ENCODE peak calls at places on chromosomes 2 and 18, in five cellular contexts. D is HFF-Myc, B is psoas muscle, I is A673, Q is AG09309. R is an unnamed sample.

GRCh38 chr18:53004798-53005197 is 664.8 kb downstream of the DCC start:
- DNase-seq in D (no peak), B (no peak), I (peak), Q (no peak), R (no peak)

GRCh38 chr2:231169475-231169874 is 29.0 kb upstream of the ARMC9 start:
- DNase-seq in D (peak), B (no peak), I (peak), Q (no peak), R (no peak)

GRCh38 chr18:46301081-46301480 is 196.9 kb downstream of the HAUS1 start:
- DNase-seq in D (no peak), B (no peak), I (no peak), Q (no peak), R (no peak)

GRCh38 chr2:156021326-156022040 is 311.0 kb downstream of the NR4A2 start:
- DNase-seq in D (no peak), B (no peak), I (peak), Q (no peak), R (no peak)

GRCh38 chr2:218448934-218449333 is 30.0 kb downstream of the VIL1 start:
- DNase-seq in D (peak), B (no peak), I (no peak), Q (no peak), R (peak)

GRCh38 chr18:13378150-13378549 is 159.6 kb downstream of the LDLRAD4 start:
- DNase-seq in D (no peak), B (no peak), I (no peak), Q (no peak), R (no peak)

GRCh38 chr2:227545990-227546389 is 52.7 kb upstream of the SCYGR2 start:
- DNase-seq in D (no peak), B (no peak), I (peak), Q (no peak), R (no peak)

GRCh38 chr18:8380926-8381325 is 228.3 kb upstream of the RAB12 start:
- DNase-seq in D (no peak), B (no peak), I (no peak), Q (no peak), R (no peak)

GRCh38 chr2:235508371-235509160 is 14.7 kb downstream of the AGAP1 start:
- DNase-seq in D (no peak), B (no peak), I (no peak), Q (no peak), R (no peak)

GRCh38 chr2:42098571-42099430 is 51.0 kb downstream of the PKDCC start:
- DNase-seq in D (no peak), B (peak), I (no peak), Q (no peak), R (no peak)

GRCh38 chr2:42935692-42936631 is 143.6 kb upstream of the HAAO start:
- DNase-seq in D (no peak), B (no peak), I (no peak), Q (no peak), R (no peak)

GRCh38 chr2:71603311-71603794 is 150.0 kb downstream of the DYSF start:
- DNase-seq in D (no peak), B (peak), I (no peak), Q (no peak), R (no peak)

GRCh38 chr2:188381614-188382013 is 89.9 kb downstream of the GULP1 start:
- DNase-seq in D (no peak), B (no peak), I (no peak), Q (peak), R (peak)

GRCh38 chr2:240622631-240623235 is 2.5 kb upstream of the GPR35 start:
- DNase-seq in D (no peak), B (peak), I (peak), Q (no peak), R (no peak)

GRCh38 chr2:84927275-84927627 is 21.8 kb downstream of the TMSB10 start:
- DNase-seq in D (no peak), B (no peak), I (no peak), Q (no peak), R (no peak)
- H3K4me3 ChIP-seq in D (no peak), B (no peak), I (peak), Q (no peak), R (no peak)

DNA sequence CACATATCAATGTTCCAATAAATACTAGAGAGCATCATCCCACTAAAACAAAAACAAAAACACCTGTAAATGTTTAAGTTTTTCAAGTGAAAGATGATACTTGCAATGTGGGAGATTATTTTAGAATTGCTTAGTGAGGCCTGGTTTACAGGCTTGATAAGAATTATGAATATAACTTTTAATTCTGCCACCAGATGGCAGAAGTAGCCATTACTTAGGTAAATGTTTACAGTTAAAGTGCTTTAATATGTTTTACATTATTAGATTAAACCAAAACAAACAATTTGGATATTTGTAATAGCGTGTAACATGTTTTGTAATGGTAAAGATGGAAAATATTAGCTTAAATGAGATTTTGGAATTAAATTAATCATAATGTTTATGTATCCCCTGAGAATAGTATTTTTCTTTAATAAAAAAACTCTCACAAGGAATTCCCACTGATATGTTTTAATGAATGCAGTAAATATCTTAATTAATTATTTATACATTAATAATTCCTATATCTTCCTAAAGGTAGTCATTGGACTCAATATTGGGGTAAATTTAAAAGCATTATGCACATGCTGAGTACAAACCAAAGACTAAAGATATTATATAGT is 522.0 kb downstream of the SPAG16 start:
- DNase-seq in D (no peak), B (no peak), I (peak), Q (peak), R (no peak)
- TF ChIP-seq CTCF in D (no peak), B (peak), I (peak), Q (peak), R (peak)

GRCh38 chr2:82084679-82085392 is 1780.3 kb upstream of the LRRTM1 start:
- DNase-seq in D (no peak), B (no peak), I (no peak), Q (no peak), R (no peak)

DNA sequence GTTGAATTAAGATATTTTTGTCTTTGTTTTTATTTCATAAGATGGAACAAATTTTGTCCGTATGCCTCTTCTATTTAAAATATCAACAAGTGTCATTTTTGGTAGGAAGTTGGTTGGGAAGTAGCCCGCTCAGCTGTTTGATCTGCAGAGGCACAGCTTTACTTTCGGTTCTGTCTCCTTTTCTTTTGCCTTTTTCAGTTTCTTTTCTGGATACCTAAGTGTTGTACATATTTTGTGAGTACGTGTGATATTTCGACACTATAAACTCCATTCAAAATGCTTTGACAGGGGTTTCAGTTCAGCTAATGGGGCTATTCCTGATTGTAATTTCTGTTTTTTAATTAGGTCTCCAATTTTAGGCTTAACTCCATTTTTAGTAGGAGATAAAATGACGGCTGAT is 1785.0 kb upstream of the LRRTM1 start:
- DNase-seq in D (no peak), B (no peak), I (no peak), Q (no peak), R (no peak)
- H3K4me3 ChIP-seq in D (no peak), B (no peak), I (no peak), Q (no peak), R (no peak)

DNA sequence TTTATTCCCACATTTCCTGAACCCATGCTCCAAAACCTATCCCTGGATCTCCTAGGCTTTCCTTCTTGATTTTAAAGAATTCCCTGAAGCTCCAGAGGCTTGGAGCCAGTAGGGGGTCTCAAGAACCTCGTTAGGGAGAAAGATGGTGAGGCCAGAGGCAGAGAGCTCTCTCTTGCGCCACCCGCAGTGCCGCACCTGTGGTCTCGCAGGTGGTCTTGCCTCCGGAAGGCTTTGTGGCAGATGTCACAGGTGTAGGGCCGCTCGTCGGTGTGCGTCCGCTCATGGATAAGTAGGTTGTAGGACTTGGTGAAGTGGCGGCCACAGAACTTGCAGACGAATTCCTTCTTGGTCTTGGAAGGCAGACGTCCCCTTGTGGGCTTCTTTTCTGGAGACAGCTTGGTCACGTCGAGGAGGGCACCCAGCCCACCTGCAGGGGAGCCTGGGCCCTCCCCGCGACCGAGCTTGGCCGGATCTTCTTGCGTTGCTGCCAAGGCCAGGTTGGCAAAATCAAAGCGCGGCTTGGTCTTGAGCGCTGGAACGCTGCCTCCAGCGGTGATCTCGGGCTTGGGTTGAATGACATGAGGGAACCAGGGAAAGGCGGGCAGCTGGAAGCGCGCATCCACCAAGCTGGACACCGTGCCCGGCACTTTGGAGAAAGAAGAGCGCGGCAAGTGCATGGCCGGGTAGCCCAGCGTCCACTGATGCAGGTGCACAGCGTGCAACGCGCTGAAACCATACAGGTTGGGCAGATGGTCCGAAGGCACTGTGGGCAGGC is 5.3 kb downstream of the OSR1 start:
- DNase-seq in D (no peak), B (no peak), I (no peak), Q (no peak), R (no peak)
- TF ChIP-seq CTCF in D (no peak), B (no peak), I (no peak), Q (no peak), R (no peak)

DNA sequence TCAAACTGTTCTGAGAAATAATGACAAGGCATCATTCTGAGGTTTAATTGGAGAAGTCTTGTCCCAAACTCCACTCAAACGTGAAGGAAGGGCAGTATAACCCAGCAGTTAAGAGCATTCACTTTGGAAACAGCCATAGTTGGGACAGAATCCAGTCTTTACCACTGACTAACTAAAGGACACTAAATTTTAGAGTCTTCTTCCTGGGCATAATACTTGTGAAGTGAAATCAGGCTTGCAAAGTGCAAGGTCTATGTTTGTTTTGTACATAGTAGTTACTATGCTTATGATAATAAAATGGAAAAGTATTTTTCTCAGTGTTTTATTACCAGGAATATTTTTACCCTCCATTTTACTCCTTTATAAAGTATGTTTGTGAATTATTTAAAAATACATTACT is 748.2 kb upstream of the ID2 start:
- DNase-seq in D (no peak), B (no peak), I (no peak), Q (no peak), R (no peak)
- H3K4me3 ChIP-seq in D (no peak), B (no peak), I (no peak), Q (no peak), R (no peak)

GRCh38 chr2:10709290-10709939 is 12.0 kb upstream of the ATP6V1C2 start:
- DNase-seq in D (no peak), B (no peak), I (peak), Q (no peak), R (no peak)
- TF ChIP-seq CTCF in D (peak), B (no peak), I (peak), Q (peak), R (peak)